ENCODE peak calls at places on chromosome 3, in seven cellular contexts. One of them, this sample, is unnamed.

GRCh38 chr3:184748219-184749135 is 36.6 kb upstream of the MAGEF1 start:
- DNase-seq in H1: no peak
- DNase-seq in K562: peak; percentile 56
- DNase-seq in SK-N-SH: peak; percentile 47
- DNase-seq in GM12878: peak; percentile 44
- DNase-seq in HCT116: peak; percentile 48
- DNase-seq in HepG2: peak; percentile 13
- DNase-seq in this sample: peak; percentile 8

GRCh38 chr3:66817946-66818557 is 180.1 kb upstream of the KBTBD8 start:
- DNase-seq in HCT116: no peak
- DNase-seq in SK-N-SH: no peak
- DNase-seq in HepG2: no peak
- DNase-seq in H1: no peak
- DNase-seq in K562: no peak
- DNase-seq in GM12878: no peak
- DNase-seq in this sample: no peak

GRCh38 chr3:60742606-60743145 is 508.6 kb downstream of the FHIT start:
- DNase-seq in HCT116: no peak
- DNase-seq in SK-N-SH: no peak
- DNase-seq in HepG2: peak; percentile 25
- DNase-seq in K562: no peak
- DNase-seq in H1: peak; percentile 61
- DNase-seq in GM12878: no peak
- DNase-seq in this sample: no peak

GRCh38 chr3:22366781-22367180 is 615.8 kb upstream of the ZNF385D start:
- DNase-seq in K562: no peak
- DNase-seq in GM12878: no peak
- DNase-seq in HCT116: no peak
- DNase-seq in H1: no peak
- DNase-seq in SK-N-SH: no peak
- DNase-seq in HepG2: no peak
- DNase-seq in this sample: no peak

GRCh38 chr3:66723231-66723630 is 222.4 kb upstream of the LRIG1 start:
- DNase-seq in SK-N-SH: no peak
- DNase-seq in HepG2: no peak
- DNase-seq in K562: no peak
- DNase-seq in GM12878: no peak
- DNase-seq in H1: no peak
- DNase-seq in HCT116: no peak
- DNase-seq in this sample: no peak

GRCh38 chr3:45892161-45892560 is 5.8 kb downstream of the CCR9 start:
- DNase-seq in HepG2: no peak
- DNase-seq in K562: no peak
- DNase-seq in GM12878: no peak
- DNase-seq in SK-N-SH: no peak
- DNase-seq in H1: no peak
- DNase-seq in HCT116: no peak
- DNase-seq in this sample: no peak

GRCh38 chr3:15204005-15204404 is 2.0 kb upstream of the CAPN7 start:
- DNase-seq in K562: peak; percentile 36
- DNase-seq in H1: no peak
- DNase-seq in GM12878: no peak
- DNase-seq in SK-N-SH: no peak
- DNase-seq in HCT116: no peak
- DNase-seq in HepG2: peak; percentile 74
- DNase-seq in this sample: no peak

GRCh38 chr3:41234823-41235722 is 35.8 kb downstream of the CTNNB1 start:
- DNase-seq in HepG2: no peak
- DNase-seq in SK-N-SH: no peak
- DNase-seq in HCT116: no peak
- DNase-seq in K562: no peak
- DNase-seq in H1: no peak
- DNase-seq in GM12878: no peak
- DNase-seq in this sample: no peak

GRCh38 chr3:174614046-174614445 is 245.1 kb upstream of the NAALADL2 start:
- DNase-seq in H1: no peak
- DNase-seq in HepG2: no peak
- DNase-seq in K562: no peak
- DNase-seq in SK-N-SH: no peak
- DNase-seq in GM12878: no peak
- DNase-seq in HCT116: no peak
- DNase-seq in this sample: no peak

GRCh38 chr3:104990758-104991157 is 376.0 kb upstream of the ALCAM start:
- DNase-seq in GM12878: no peak
- DNase-seq in HepG2: no peak
- DNase-seq in H1: no peak
- DNase-seq in K562: no peak
- DNase-seq in HCT116: no peak
- DNase-seq in SK-N-SH: no peak
- DNase-seq in this sample: no peak
- TF ChIP-seq SIN3A in GM12878: no peak
- TF ChIP-seq SIN3A in HepG2: no peak
- TF ChIP-seq SIN3A in H1: no peak
- TF ChIP-seq SIN3A in K562: no peak
- TF ChIP-seq SIN3A in HCT116: no peak
- TF ChIP-seq SIN3A in SK-N-SH: no peak
- TF ChIP-seq SIN3A in this sample: no peak

GRCh38 chr3:150083653-150084037 is 113.0 kb upstream of the PFN2 start:
- DNase-seq in HCT116: no peak
- DNase-seq in SK-N-SH: peak; percentile 32
- DNase-seq in K562: no peak
- DNase-seq in H1: no peak
- DNase-seq in HepG2: no peak
- DNase-seq in GM12878: no peak
- DNase-seq in this sample: no peak
- TF ChIP-seq POLR2AphosphoS5 in HCT116: no peak
- TF ChIP-seq POLR2AphosphoS5 in SK-N-SH: no peak
- TF ChIP-seq POLR2AphosphoS5 in K562: no peak
- TF ChIP-seq POLR2AphosphoS5 in H1: no peak
- TF ChIP-seq POLR2AphosphoS5 in HepG2: no peak
- TF ChIP-seq POLR2AphosphoS5 in GM12878: no peak
- TF ChIP-seq POLR2AphosphoS5 in this sample: no peak

GRCh38 chr3:10400749-10401495 is 80.0 kb upstream of the SEC13 start:
- DNase-seq in GM12878: no peak
- DNase-seq in HCT116: no peak
- DNase-seq in HepG2: no peak
- DNase-seq in K562: no peak
- DNase-seq in H1: no peak
- DNase-seq in SK-N-SH: no peak
- DNase-seq in this sample: no peak
- TF ChIP-seq SIN3A in GM12878: no peak
- TF ChIP-seq SIN3A in HCT116: no peak
- TF ChIP-seq SIN3A in HepG2: no peak
- TF ChIP-seq SIN3A in K562: no peak
- TF ChIP-seq SIN3A in H1: no peak
- TF ChIP-seq SIN3A in SK-N-SH: no peak
- TF ChIP-seq SIN3A in this sample: no peak

GRCh38 chr3:168044049-168044448 is 51.7 kb downstream of the GOLIM4 start:
- DNase-seq in SK-N-SH: peak; percentile 38
- DNase-seq in HCT116: no peak
- DNase-seq in K562: no peak
- DNase-seq in GM12878: no peak
- DNase-seq in HepG2: no peak
- DNase-seq in H1: no peak
- DNase-seq in this sample: no peak

GRCh38 chr3:168048414-168049330 is 47.1 kb downstream of the GOLIM4 start:
- DNase-seq in GM12878: no peak
- DNase-seq in H1: no peak
- DNase-seq in HCT116: no peak
- DNase-seq in HepG2: no peak
- DNase-seq in SK-N-SH: no peak
- DNase-seq in K562: no peak
- DNase-seq in this sample: no peak

GRCh38 chr3:168049366-168049974 is 46.3 kb downstream of the GOLIM4 start:
- DNase-seq in K562: no peak
- DNase-seq in SK-N-SH: no peak
- DNase-seq in H1: no peak
- DNase-seq in HepG2: no peak
- DNase-seq in HCT116: no peak
- DNase-seq in GM12878: no peak
- DNase-seq in this sample: no peak

GRCh38 chr3:168047936-168048335 is 47.8 kb downstream of the GOLIM4 start:
- DNase-seq in GM12878: no peak
- DNase-seq in HCT116: no peak
- DNase-seq in K562: no peak
- DNase-seq in HepG2: no peak
- DNase-seq in SK-N-SH: no peak
- DNase-seq in H1: no peak
- DNase-seq in this sample: no peak

DNA sequence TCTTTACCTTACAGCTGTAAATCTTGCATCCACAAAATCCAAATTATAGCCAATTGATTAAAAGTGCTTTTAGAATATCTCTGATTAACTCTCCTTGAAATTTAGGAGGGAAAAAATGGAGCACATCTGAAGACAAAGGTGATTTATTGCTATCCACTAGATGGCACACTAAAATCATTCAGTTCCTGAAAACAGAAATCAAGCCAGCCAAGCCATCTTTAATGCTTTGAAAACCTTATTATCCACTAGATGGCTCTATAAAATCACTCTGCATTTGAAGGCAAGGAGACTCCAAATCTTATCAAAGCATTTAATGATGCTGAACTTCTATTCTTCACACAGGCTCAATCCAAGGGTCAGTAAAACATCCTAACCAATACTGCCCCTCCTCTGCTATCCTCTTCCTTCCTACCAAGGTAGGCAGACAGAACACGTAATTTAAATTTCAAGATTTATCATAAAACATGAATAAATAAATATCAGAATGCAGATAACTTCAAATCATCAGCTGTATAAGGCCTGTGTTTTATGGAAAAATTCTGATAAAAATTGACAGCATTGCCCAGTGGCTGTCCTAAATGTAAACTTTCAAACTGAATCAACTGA is 48.4 kb downstream of the GOLIM4 start:
- DNase-seq in H1: no peak
- DNase-seq in HCT116: peak; percentile 79
- DNase-seq in SK-N-SH: peak; percentile 50
- DNase-seq in K562: peak; percentile 47
- DNase-seq in GM12878: peak; percentile 59
- DNase-seq in HepG2: peak; percentile 76
- DNase-seq in this sample: peak; percentile 61
- TF ChIP-seq POLR2AphosphoS5 in H1: no peak
- TF ChIP-seq POLR2AphosphoS5 in HCT116: no peak
- TF ChIP-seq POLR2AphosphoS5 in SK-N-SH: no peak
- TF ChIP-seq POLR2AphosphoS5 in K562: no peak
- TF ChIP-seq POLR2AphosphoS5 in GM12878: no peak
- TF ChIP-seq POLR2AphosphoS5 in HepG2: no peak
- TF ChIP-seq POLR2AphosphoS5 in this sample: no peak

DNA sequence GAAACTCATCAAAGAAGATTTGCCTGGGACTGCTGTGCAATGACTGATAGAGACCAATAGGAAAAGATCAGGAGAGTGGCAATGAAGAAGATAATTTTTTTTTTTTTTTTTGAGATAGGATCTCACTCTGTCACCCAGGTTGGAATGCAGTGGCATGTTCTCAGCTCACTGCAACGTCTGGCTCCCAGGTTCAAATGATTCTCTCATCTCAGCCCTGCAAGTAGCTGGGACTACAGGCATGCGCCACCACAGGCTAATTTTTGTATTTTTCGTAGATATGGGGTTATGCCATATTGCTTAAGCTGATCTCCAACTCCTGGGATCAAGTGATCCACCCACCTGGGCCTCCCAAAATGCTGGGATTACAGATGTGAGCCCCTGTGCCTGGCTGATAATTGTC is 116.9 kb upstream of the CCNL1 start:
- DNase-seq in HCT116: no peak
- DNase-seq in SK-N-SH: no peak
- DNase-seq in H1: no peak
- DNase-seq in GM12878: no peak
- DNase-seq in K562: no peak
- DNase-seq in HepG2: no peak
- DNase-seq in this sample: no peak
- TF ChIP-seq SIN3A in HCT116: no peak
- TF ChIP-seq SIN3A in SK-N-SH: no peak
- TF ChIP-seq SIN3A in H1: no peak
- TF ChIP-seq SIN3A in GM12878: no peak
- TF ChIP-seq SIN3A in K562: no peak
- TF ChIP-seq SIN3A in HepG2: no peak
- TF ChIP-seq SIN3A in this sample: no peak

GRCh38 chr3:138916824-138917223 is 30.1 kb downstream of the FOXL2 start:
- DNase-seq in HepG2: no peak
- DNase-seq in K562: no peak
- DNase-seq in HCT116: no peak
- DNase-seq in H1: no peak
- DNase-seq in GM12878: no peak
- DNase-seq in SK-N-SH: no peak
- DNase-seq in this sample: no peak

GRCh38 chr3:138914870-138915502 is 32.0 kb downstream of the FOXL2 start:
- DNase-seq in SK-N-SH: no peak
- DNase-seq in H1: no peak
- DNase-seq in GM12878: no peak
- DNase-seq in HepG2: peak; percentile 87
- DNase-seq in HCT116: no peak
- DNase-seq in K562: peak; percentile 65
- DNase-seq in this sample: peak; percentile 51

GRCh38 chr3:138912237-138912636 is 34.7 kb downstream of the FOXL2 start:
- DNase-seq in SK-N-SH: no peak
- DNase-seq in GM12878: no peak
- DNase-seq in H1: no peak
- DNase-seq in HCT116: no peak
- DNase-seq in HepG2: no peak
- DNase-seq in K562: peak; percentile 49
- DNase-seq in this sample: no peak

GRCh38 chr3:138919304-138919703 is 27.6 kb downstream of the FOXL2 start:
- DNase-seq in HCT116: no peak
- DNase-seq in HepG2: peak; percentile 23
- DNase-seq in GM12878: no peak
- DNase-seq in K562: no peak
- DNase-seq in H1: no peak
- DNase-seq in SK-N-SH: no peak
- DNase-seq in this sample: no peak

DNA sequence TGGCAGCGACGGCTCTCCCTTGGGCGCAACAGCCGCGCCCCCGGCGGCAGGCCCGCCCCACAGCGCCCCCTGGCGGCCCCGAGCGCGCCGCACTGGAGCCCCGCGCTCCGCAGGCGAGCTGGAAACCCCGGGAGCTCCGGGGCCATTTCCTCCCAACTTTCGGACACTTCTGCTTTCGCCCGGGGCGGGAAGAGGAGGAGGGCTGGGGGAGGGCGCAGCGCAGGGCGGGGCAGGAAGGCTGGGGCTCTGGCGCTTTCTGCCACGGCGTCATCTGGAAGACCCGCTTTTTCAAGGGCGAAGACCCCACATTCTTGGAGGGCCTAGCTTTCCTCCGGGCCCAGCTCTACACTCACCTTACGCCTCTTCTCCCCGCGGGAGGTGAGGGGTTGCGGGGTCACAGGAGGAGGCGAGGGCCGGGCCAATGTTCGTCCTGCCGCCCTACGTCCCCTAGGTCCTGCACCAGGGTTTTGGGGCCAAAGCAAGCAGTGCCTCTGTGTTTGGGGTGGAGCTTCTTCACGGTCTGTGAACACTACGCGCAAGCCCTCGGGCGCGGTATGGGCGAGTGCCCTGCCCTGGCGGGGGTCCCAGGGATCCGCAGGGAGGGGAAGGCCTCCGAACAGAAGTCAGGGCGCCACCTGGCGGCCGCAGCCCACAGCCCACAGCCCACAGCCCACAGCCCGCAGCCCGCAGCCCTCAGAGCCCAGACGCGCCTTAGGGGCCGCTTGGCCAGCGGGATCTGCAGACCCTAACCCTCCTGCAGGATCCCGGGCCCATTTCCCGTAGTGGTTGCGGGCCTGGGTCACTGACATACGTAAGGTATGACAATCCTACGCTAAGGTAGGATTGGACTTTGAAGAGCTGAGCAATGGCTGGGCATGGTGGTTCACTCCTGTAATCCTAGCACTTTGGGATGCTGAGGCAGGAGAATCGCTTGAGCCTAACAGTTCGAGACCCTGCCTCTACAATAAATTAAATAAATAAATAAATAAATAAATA is 31.1 kb downstream of the FOXL2 start:
- DNase-seq in GM12878: peak; percentile 34
- DNase-seq in SK-N-SH: peak; percentile 93
- DNase-seq in K562: peak; percentile 91
- DNase-seq in HepG2: peak; percentile 76
- DNase-seq in HCT116: peak; percentile 61
- DNase-seq in H1: no peak
- DNase-seq in this sample: peak; percentile 58
- TF ChIP-seq POLR2AphosphoS5 in GM12878: no peak
- TF ChIP-seq POLR2AphosphoS5 in SK-N-SH: no peak
- TF ChIP-seq POLR2AphosphoS5 in K562: peak; percentile 53
- TF ChIP-seq POLR2AphosphoS5 in HepG2: peak; percentile 58
- TF ChIP-seq POLR2AphosphoS5 in HCT116: peak; percentile 60
- TF ChIP-seq POLR2AphosphoS5 in H1: peak; percentile 60
- TF ChIP-seq POLR2AphosphoS5 in this sample: peak; percentile 64